ENCODE peak calls at places on chromosomes 16 and 17, in eight cellular contexts. P is AML-193, Z is Right ventricle myocardium inferior, E is B cell, L is foreskin fibroblast, G is AG04450, D is Daoy, H is aorta. T is an unnamed sample.

GRCh38 chr17:46930083-46930482 is 7.1 kb downstream of the GOSR2 start:
- DNase-seq in P (no peak), Z (no peak), E (no peak), L (no peak), G (no peak), D (no peak), H (no peak), T (no peak)

GRCh38 chr16:57866529-57866918 is 64.2 kb upstream of the KIFC3 start:
- DNase-seq in P (no peak), Z (no peak), E (no peak), L (no peak), G (no peak), D (no peak), H (no peak), T (no peak)

GRCh38 chr16:17827313-17827712 is 356.6 kb upstream of the XYLT1 start:
- DNase-seq in P (no peak), Z (no peak), E (no peak), L (peak; percentile 61), G (no peak), D (no peak), H (no peak), T (no peak)

GRCh38 chr17:43416998-43417891 is 18.5 kb downstream of the ARL4D start:
- DNase-seq in P (no peak), Z (peak; percentile 86), E (no peak), L (peak; percentile 89), G (no peak), D (peak; percentile 45), H (peak; percentile 90), T (no peak)

GRCh38 chr17:1188812-1189211 is 9.0 kb upstream of the ABR start:
- DNase-seq in P (no peak), Z (peak; percentile 90), E (no peak), L (peak; percentile 65), G (no peak), D (no peak), H (peak; percentile 95), T (no peak)

GRCh38 chr17:36945959-36946725 is 2.6 kb upstream of the AATF start:
- DNase-seq in P (no peak), Z (no peak), E (peak; percentile 23), L (no peak), G (no peak), D (no peak), H (no peak), T (no peak)

GRCh38 chr17:11803226-11803625 is 194.0 kb downstream of the ZNF18 start:
- DNase-seq in P (no peak), Z (no peak), E (no peak), L (no peak), G (no peak), D (no peak), H (no peak), T (no peak)

GRCh38 chr17:40612510-40613244 is 34.9 kb downstream of the SMARCE1 start:
- DNase-seq in P (no peak), Z (no peak), E (no peak), L (no peak), G (no peak), D (no peak), H (no peak), T (no peak)

GRCh38 chr17:29557717-29558116 is 9.1 kb downstream of the ABHD15 start:
- DNase-seq in P (no peak), Z (no peak), E (peak; percentile 35), L (no peak), G (no peak), D (no peak), H (no peak), T (no peak)

GRCh38 chr17:68824707-68825106 is 130.5 kb downstream of the ABCA8 start:
- DNase-seq in P (no peak), Z (no peak), E (no peak), L (no peak), G (no peak), D (no peak), H (no peak), T (no peak)

GRCh38 chr16:84244728-84245127 is 4.9 kb upstream of the KCNG4 start:
- DNase-seq in P (no peak), Z (no peak), E (no peak), L (no peak), G (no peak), D (no peak), H (no peak), T (no peak)

GRCh38 chr17:16407911-16408588 is 7.3 kb upstream of the TRPV2 start:
- DNase-seq in P (no peak), Z (peak; percentile 83), E (peak; percentile 71), L (peak; percentile 82), G (no peak), D (peak; percentile 57), H (peak; percentile 86), T (no peak)

GRCh38 chr17:78798695-78799559 is 16.9 kb upstream of the CYTH1 start:
- DNase-seq in P (peak; percentile 14), Z (no peak), E (peak; percentile 59), L (peak; percentile 52), G (no peak), D (no peak), H (no peak), T (no peak)

GRCh38 chr17:70995997-70996396 is 826.7 kb downstream of the KCNJ2 start:
- DNase-seq in P (no peak), Z (no peak), E (no peak), L (no peak), G (no peak), D (no peak), H (no peak), T (no peak)

GRCh38 chr17:62781826-62782225 is 26.3 kb downstream of the MARCHF10 start:
- DNase-seq in P (peak; percentile 10), Z (no peak), E (no peak), L (peak; percentile 58), G (no peak), D (no peak), H (no peak), T (no peak)

GRCh38 chr17:27569257-27569722 is 61.7 kb upstream of the LGALS9 start:
- DNase-seq in P (peak; percentile 12), Z (no peak), E (peak; percentile 44), L (peak; percentile 35), G (no peak), D (peak; percentile 75), H (no peak), T (no peak)

GRCh38 chr16:71919033-71919432 is 23.7 kb downstream of the IST1 start:
- DNase-seq in P (peak; percentile 75), Z (no peak), E (peak; percentile 21), L (no peak), G (no peak), D (no peak), H (no peak), T (no peak)

GRCh38 chr16:11836653-11837244 is 14.6 kb downstream of the RSL1D1 start:
- DNase-seq in P (no peak), Z (no peak), E (no peak), L (peak; percentile 84), G (no peak), D (peak; percentile 58), H (no peak), T (no peak)

GRCh38 chr17:78802008-78802407 is 19.9 kb upstream of the CYTH1 start:
- DNase-seq in P (no peak), Z (no peak), E (no peak), L (no peak), G (no peak), D (no peak), H (no peak), T (no peak)

GRCh38 chr17:45408611-45409421 is 23.9 kb downstream of the ARHGAP27 start:
- DNase-seq in P (no peak), Z (no peak), E (no peak), L (no peak), G (no peak), D (no peak), H (no peak), T (no peak)

GRCh38 chr17:17018021-17018441 is 24.2 kb upstream of the MPRIP start:
- DNase-seq in P (no peak), Z (no peak), E (no peak), L (no peak), G (no peak), D (no peak), H (no peak), T (no peak)

GRCh38 chr17:31561469-31562412 is 170.3 kb downstream of the RAB11FIP4 start:
- DNase-seq in P (no peak), Z (no peak), E (no peak), L (peak; percentile 82), G (no peak), D (peak; percentile 75), H (no peak), T (no peak)

GRCh38 chr16:3659200-3659599 is 4.7 kb downstream of the DNASE1 start:
- DNase-seq in P (no peak), Z (no peak), E (no peak), L (no peak), G (no peak), D (no peak), H (no peak), T (no peak)